ENCODE peak calls at places on chromosomes 5 and 9, in nine cellular contexts. Y, Q, L, Z, C, B, V, J and H are unnamed samples.
A peak's percentile ranks its signal among the peaks of the same experiment; 100 is the strongest.

GRCh38 chr5:59709833-59710232 is 183.7 kb downstream of the PDE4D start:
- DNase-seq in Y (no peak), Q (no peak), L (peak; percentile 19), Z (peak; percentile 72), C (no peak), B (no peak), V (peak; percentile 32), J (no peak), H (no peak)

GRCh38 chr9:137308102-137308619 is 6.1 kb upstream of the NRARP start:
- DNase-seq in Y (no peak), Q (no peak), L (no peak), Z (peak; percentile 32), C (peak; percentile 63), B (no peak), V (no peak), J (no peak), H (no peak)

GRCh38 chr9:36328798-36329411 is 70.7 kb upstream of the GNE start:
- DNase-seq in Y (no peak), Q (no peak), L (peak; percentile 12), Z (peak; percentile 84), C (no peak), B (peak; percentile 82), V (peak; percentile 46), J (peak; percentile 53), H (peak; percentile 46)

GRCh38 chr9:97397220-97397619 is 14.7 kb upstream of the TDRD7 start:
- DNase-seq in Y (no peak), Q (no peak), L (no peak), Z (no peak), C (no peak), B (no peak), V (no peak), J (no peak), H (no peak)

GRCh38 chr5:139969318-139969717 is 73.8 kb downstream of the NRG2 start:
- DNase-seq in Y (no peak), Q (no peak), L (no peak), Z (no peak), C (no peak), B (no peak), V (no peak), J (no peak), H (no peak)

GRCh38 chr5:168260353-168261211 is 30.9 kb upstream of the WWC1 start:
- DNase-seq in Y (no peak), Q (no peak), L (no peak), Z (peak; percentile 74), C (no peak), B (no peak), V (no peak), J (no peak), H (no peak)

GRCh38 chr9:14349141-14349817 is 35.3 kb upstream of the NFIB start:
- DNase-seq in Y (no peak), Q (no peak), L (no peak), Z (no peak), C (no peak), B (no peak), V (no peak), J (no peak), H (no peak)

GRCh38 chr5:136057401-136057951 is 28.7 kb downstream of the TGFBI start:
- DNase-seq in Y (no peak), Q (no peak), L (no peak), Z (peak; percentile 93), C (no peak), B (no peak), V (no peak), J (peak; percentile 38), H (no peak)

GRCh38 chr5:159787837-159788236 is 128.4 kb upstream of the ADRA1B start:
- DNase-seq in Y (no peak), Q (no peak), L (no peak), Z (no peak), C (no peak), B (no peak), V (no peak), J (no peak), H (no peak)

GRCh38 chr5:123681061-123681460 is 169.1 kb downstream of the CSNK1G3 start:
- DNase-seq in Y (no peak), Q (no peak), L (no peak), Z (peak; percentile 43), C (no peak), B (no peak), V (no peak), J (no peak), H (no peak)

GRCh38 chr9:14403112-14403511 is 89.2 kb upstream of the NFIB start:
- DNase-seq in Y (no peak), Q (no peak), L (no peak), Z (no peak), C (no peak), B (no peak), V (no peak), J (no peak), H (no peak)

GRCh38 chr9:136052433-136052880 is 42.6 kb downstream of the NACC2 start:
- DNase-seq in Y (no peak), Q (no peak), L (no peak), Z (no peak), C (peak; percentile 74), B (no peak), V (no peak), J (peak; percentile 47), H (no peak)

GRCh38 chr5:135538261-135538660 is 2.5 kb upstream of the NEUROG1 start:
- DNase-seq in Y (no peak), Q (no peak), L (no peak), Z (no peak), C (no peak), B (no peak), V (no peak), J (no peak), H (no peak)

GRCh38 chr9:110440161-110440560 is 102.5 kb upstream of the TXNDC8 start:
- DNase-seq in Y (no peak), Q (no peak), L (peak; percentile 56), Z (peak; percentile 90), C (no peak), B (no peak), V (peak; percentile 85), J (no peak), H (no peak)

GRCh38 chr5:174518512-174518911 is 205.9 kb upstream of the MSX2 start:
- DNase-seq in Y (no peak), Q (no peak), L (no peak), Z (no peak), C (no peak), B (no peak), V (no peak), J (no peak), H (no peak)

GRCh38 chr5:174522641-174523260 is 201.6 kb upstream of the MSX2 start:
- DNase-seq in Y (no peak), Q (no peak), L (no peak), Z (no peak), C (no peak), B (no peak), V (no peak), J (no peak), H (no peak)

GRCh38 chr5:174516741-174517140 is 207.6 kb upstream of the MSX2 start:
- DNase-seq in Y (no peak), Q (no peak), L (no peak), Z (no peak), C (no peak), B (no peak), V (no peak), J (no peak), H (no peak)

GRCh38 chr5:174523311-174524159 is 200.8 kb upstream of the MSX2 start:
- DNase-seq in Y (no peak), Q (no peak), L (no peak), Z (no peak), C (no peak), B (no peak), V (no peak), J (no peak), H (no peak)

GRCh38 chr5:174520420-174521396 is 203.7 kb upstream of the MSX2 start:
- DNase-seq in Y (no peak), Q (no peak), L (no peak), Z (no peak), C (no peak), B (no peak), V (no peak), J (peak; percentile 56), H (no peak)
- TF ChIP-seq CTCF in Y (no peak), Q (no peak), L (no peak), Z (no peak), C (no peak), B (no peak), V (no peak), J (no peak), H (no peak)

DNA sequence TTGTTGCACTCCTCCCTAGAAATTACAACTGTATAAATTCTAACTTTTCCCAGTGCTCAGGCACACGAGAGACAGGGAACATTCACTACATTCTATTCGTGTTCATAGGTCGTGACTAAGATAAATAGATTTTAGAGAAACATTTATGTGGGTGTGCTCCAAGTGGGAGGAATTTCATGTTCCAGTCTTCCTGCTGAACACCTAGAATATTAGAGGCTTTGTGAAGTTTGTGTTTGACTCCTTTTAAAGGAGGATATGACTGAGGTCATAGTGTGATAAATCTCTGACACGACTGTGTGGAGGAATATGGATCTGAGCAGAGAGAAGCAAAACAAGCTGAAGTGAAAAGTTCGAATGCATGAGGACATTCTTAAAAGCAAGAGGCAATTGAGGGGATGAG is 355.3 kb downstream of the ZSWIM6 start:
- DNase-seq in Y (no peak), Q (no peak), L (peak; percentile 10), Z (peak; percentile 9), C (no peak), B (no peak), V (no peak), J (no peak), H (no peak)
- TF ChIP-seq CTCF in Y (no peak), Q (no peak), L (no peak), Z (no peak), C (no peak), B (no peak), V (no peak), J (no peak), H (no peak)

DNA sequence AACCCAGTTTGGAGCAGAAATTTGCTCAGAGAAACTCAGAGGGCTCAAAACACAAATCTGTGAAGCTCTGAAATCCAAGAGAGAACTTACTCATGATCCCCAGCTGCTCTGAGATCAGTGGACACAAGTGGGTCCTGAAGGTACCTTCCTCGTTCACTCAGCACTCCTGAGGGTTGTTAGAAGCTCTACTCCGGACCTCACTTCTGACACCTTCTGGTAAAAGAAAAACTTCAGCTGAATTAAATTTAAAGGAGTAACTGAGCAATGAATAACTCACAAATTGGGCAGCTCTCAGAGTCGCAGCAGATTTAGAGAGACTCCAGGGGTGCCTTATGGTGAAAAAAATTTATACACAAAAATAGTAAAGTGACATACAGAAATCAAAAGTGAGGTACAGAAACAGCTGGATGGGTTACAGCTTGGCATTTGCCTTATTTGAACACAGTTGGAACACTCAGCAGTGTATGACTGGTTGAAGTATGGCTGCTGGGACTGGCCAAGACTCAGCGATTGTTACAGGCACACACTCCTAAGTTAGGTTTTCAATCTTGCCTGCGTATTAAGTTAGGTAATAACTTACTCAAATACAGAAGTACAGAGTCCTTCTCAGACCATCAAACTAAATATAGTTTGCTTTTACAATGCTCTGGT is 32.5 kb downstream of the INSL4 start:
- DNase-seq in Y (no peak), Q (no peak), L (no peak), Z (peak; percentile 19), C (no peak), B (no peak), V (no peak), J (no peak), H (no peak)
- TF ChIP-seq CTCF in Y (peak; percentile 4), Q (peak; percentile 5), L (no peak), Z (no peak), C (peak; percentile 12), B (no peak), V (peak; percentile 21), J (no peak), H (peak; percentile 10)

GRCh38 chr5:75152861-75153260 is 83.8 kb downstream of the ANKRD31 start:
- DNase-seq in Y (no peak), Q (no peak), L (no peak), Z (no peak), C (no peak), B (no peak), V (no peak), J (no peak), H (no peak)

GRCh38 chr5:75156585-75156984 is 80.1 kb downstream of the ANKRD31 start:
- DNase-seq in Y (no peak), Q (no peak), L (no peak), Z (peak; percentile 2), C (no peak), B (no peak), V (no peak), J (no peak), H (no peak)
- TF ChIP-seq CTCF in Y (no peak), Q (no peak), L (no peak), Z (no peak), C (no peak), B (no peak), V (peak; percentile 11), J (no peak), H (no peak)